ENCODE peak calls at places on chromosomes 11 and 22, in six cellular contexts. P is neural progenitor cell; V is left ventricle myocardium inferior; Q is CD4-positive, CD25-positive, alpha-beta regulatory T cell; B is CD8-positive, alpha-beta memory T cell; Y is tibial nerve. O is an unnamed sample. For H3K4me1, the result is how much of the 10 kb centered on the place peaks cover.

GRCh38 chr11:12131943-12132789 is 21.8 kb downstream of the MICAL2 start:
- DNase-seq in P (no peak), V (no peak), Q (no peak), B (no peak), Y (no peak), O (no peak)

GRCh38 chr11:10898763-10899541 is 41.1 kb upstream of the ZBED5 start:
- DNase-seq in P (no peak), V (no peak), Q (no peak), B (no peak), Y (no peak), O (no peak)

GRCh38 chr11:124483422-124483821 is 37.9 kb upstream of the OR8B8 start:
- DNase-seq in P (no peak), V (no peak), Q (no peak), B (no peak), Y (no peak), O (no peak)

GRCh38 chr11:1750840-1751520 is 585 bp upstream of the IFITM10 start:
- DNase-seq in P (no peak), V (no peak), Q (no peak), B (no peak), Y (no peak), O (no peak)

GRCh38 chr11:34501500-34501899 is 12.1 kb downstream of the ELF5 start:
- DNase-seq in P (peak), V (no peak), Q (no peak), B (no peak), Y (no peak), O (no peak)

GRCh38 chr11:67521924-67522323 is 1.3 kb downstream of the CABP2 start:
- DNase-seq in P (no peak), V (no peak), Q (no peak), B (no peak), Y (no peak), O (no peak)

GRCh38 chr11:105092255-105093239 is 47.0 kb downstream of the CARD18 start:
- DNase-seq in P (no peak), V (no peak), Q (no peak), B (no peak), Y (no peak), O (no peak)

GRCh38 chr11:22785251-22785650 is 44.4 kb downstream of the SVIP start:
- DNase-seq in P (no peak), V (no peak), Q (no peak), B (no peak), Y (no peak), O (no peak)

GRCh38 chr22:30321461-30321860 is 5.3 kb downstream of the TBC1D10A start:
- DNase-seq in P (no peak), V (no peak), Q (no peak), B (no peak), Y (no peak), O (no peak)

GRCh38 chr11:11977206-11977938 is 31.1 kb downstream of the DKK3 start:
- DNase-seq in P (no peak), V (peak), Q (no peak), B (no peak), Y (peak), O (peak)

GRCh38 chr11:114059278-114059983 is at the start of gene ZBTB16:
- DNase-seq in P (peak), V (peak), Q (peak), B (peak), Y (peak), O (peak)

GRCh38 chr11:24935059-24935458 is 438.2 kb downstream of the LUZP2 start:
- DNase-seq in P (no peak), V (no peak), Q (no peak), B (no peak), Y (no peak), O (no peak)

GRCh38 chr22:32331918-32332725 is 25.5 kb upstream of the RFPL3 start:
- DNase-seq in P (no peak), V (no peak), Q (no peak), B (no peak), Y (no peak), O (no peak)

GRCh38 chr22:43883719-43884415 is 7.9 kb downstream of the PNPLA5 start:
- DNase-seq in P (no peak), V (no peak), Q (no peak), B (no peak), Y (no peak), O (no peak)

GRCh38 chr22:44309137-44309536 is 3.6 kb downstream of the SHISAL1 start:
- DNase-seq in P (no peak), V (no peak), Q (peak), B (no peak), Y (no peak), O (no peak)

GRCh38 chr22:20423636-20424511 is 13.8 kb downstream of the SCARF2 start:
- DNase-seq in P (peak), V (no peak), Q (no peak), B (no peak), Y (no peak), O (no peak)

GRCh38 chr11:75631086-75631694 is 37.6 kb downstream of the MAP6 start:
- DNase-seq in P (no peak), V (no peak), Q (no peak), B (no peak), Y (no peak), O (no peak)

GRCh38 chr22:22201185-22201924 is 43.2 kb upstream of the VPREB1 start:
- DNase-seq in P (peak), V (peak), Q (peak), B (peak), Y (no peak), O (no peak)

GRCh38 chr11:17861036-17861755 is 126.6 kb downstream of the KCNC1 start:
- DNase-seq in P (no peak), V (no peak), Q (no peak), B (no peak), Y (no peak), O (no peak)

GRCh38 chr11:116330439-116331185 is 442.2 kb downstream of the BUD13 start:
- DNase-seq in P (no peak), V (peak), Q (no peak), B (no peak), Y (no peak), O (no peak)

GRCh38 chr22:27068121-27068520 is 410.7 kb downstream of the MIAT start:
- DNase-seq in P (no peak), V (no peak), Q (no peak), B (no peak), Y (no peak), O (no peak)

GRCh38 chr11:67306769-67307544 is 3.6 kb downstream of the SSH3 start:
- DNase-seq in P (no peak), V (no peak), Q (no peak), B (no peak), Y (no peak), O (no peak)

GRCh38 chr11:71999360-71999759 is 651 bp downstream of the IL18BP start:
- DNase-seq in P (no peak), V (no peak), Q (no peak), B (no peak), Y (no peak), O (peak)

GRCh38 chr22:31544481-31545480 is 48.4 kb downstream of the SFI1 start:
- DNase-seq in P (no peak), V (no peak), Q (no peak), B (no peak), Y (no peak), O (no peak)

GRCh38 chr11:17988465-17988864 is 24.4 kb downstream of the SERGEF start:
- DNase-seq in P (no peak), V (no peak), Q (no peak), B (no peak), Y (no peak), O (no peak)

GRCh38 chr11:76510060-76511047 is 65.5 kb downstream of the EMSY start:
- DNase-seq in P (peak), V (no peak), Q (no peak), B (no peak), Y (no peak), O (no peak)

GRCh38 chr11:75311858-75312288 is 39.6 kb downstream of the ARRB1 start:
- DNase-seq in P (no peak), V (peak), Q (no peak), B (no peak), Y (peak), O (peak)

GRCh38 chr22:44297662-44298061 is 15.1 kb downstream of the SHISAL1 start:
- DNase-seq in P (peak), V (no peak), Q (no peak), B (no peak), Y (no peak), O (no peak)

GRCh38 chr22:46149493-46149997 is 781 bp upstream of the PPARA start:
- DNase-seq in P (peak), V (peak), Q (peak), B (peak), Y (peak), O (peak)

GRCh38 chr11:121654506-121655480 is 202.0 kb upstream of the SORL1-AS1 start:
- DNase-seq in P (no peak), V (no peak), Q (no peak), B (no peak), Y (no peak), O (peak)

GRCh38 chr11:128761339-128761738 is 67.5 kb downstream of the FLI1 start:
- DNase-seq in P (no peak), V (no peak), Q (no peak), B (no peak), Y (no peak), O (no peak)

GRCh38 chr11:75667268-75667830 is 1.5 kb downstream of the MAP6 start:
- DNase-seq in P (peak), V (peak), Q (no peak), B (no peak), Y (no peak), O (peak)

GRCh38 chr11:73894725-73895335 is 18.0 kb downstream of the PAAF1 start:
- DNase-seq in P (no peak), V (no peak), Q (no peak), B (no peak), Y (no peak), O (no peak)

GRCh38 chr11:130546901-130547694 is 98.7 kb downstream of the ADAMTS15 start:
- DNase-seq in P (no peak), V (no peak), Q (no peak), B (no peak), Y (no peak), O (no peak)

GRCh38 chr11:17351510-17352176 is at the start of gene NCR3LG1:
- DNase-seq in P (peak), V (peak), Q (peak), B (peak), Y (peak), O (peak)

GRCh38 chr11:19087658-19088057 is 27.1 kb upstream of the MRGPRX2 start:
- DNase-seq in P (no peak), V (no peak), Q (no peak), B (no peak), Y (no peak), O (no peak)

GRCh38 chr22:20957691-20958440 is 9.2 kb upstream of the AIFM3 start:
- DNase-seq in P (peak), V (peak), Q (no peak), B (no peak), Y (no peak), O (no peak)

GRCh38 chr22:26429458-26430238 is 588 bp downstream of the ASPHD2 start:
- DNase-seq in P (no peak), V (no peak), Q (peak), B (no peak), Y (no peak), O (no peak)

GRCh38 chr11:86916330-86916729 is 38.9 kb downstream of the FZD4 start:
- DNase-seq in P (no peak), V (no peak), Q (peak), B (no peak), Y (no peak), O (no peak)

GRCh38 chr11:33819278-33819677 is 45.0 kb upstream of the FBXO3 start:
- DNase-seq in P (no peak), V (no peak), Q (no peak), B (no peak), Y (no peak), O (no peak)

GRCh38 chr11:27477243-27477642 is 4.7 kb upstream of the LGR4 start:
- DNase-seq in P (no peak), V (no peak), Q (no peak), B (no peak), Y (no peak), O (no peak)
- H3K4me1 ChIP-seq in P (under half), V (under half), Q (under half), B (under half), Y (under half), O (under half)

DNA sequence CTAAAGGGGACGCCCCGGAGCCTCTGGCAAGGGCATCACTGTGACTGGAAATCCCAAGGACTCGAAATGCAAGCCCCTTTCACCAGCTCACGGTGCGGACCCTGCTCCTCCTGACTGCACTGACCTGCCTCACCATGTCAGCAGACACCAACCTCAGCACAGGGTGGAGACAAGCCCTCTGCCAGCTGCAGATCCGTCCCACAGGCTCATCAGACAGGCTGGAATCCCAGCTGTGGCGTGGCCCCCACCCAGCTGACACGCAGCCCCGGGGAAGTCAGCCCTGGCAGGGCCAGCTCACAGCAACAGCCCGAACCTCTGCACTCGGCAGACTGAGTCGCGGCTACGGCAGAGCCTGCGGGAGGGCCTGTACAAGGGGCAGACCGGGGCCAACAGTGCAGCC is 36.8 kb downstream of the BRD1 start:
- DNase-seq in P (no peak), V (no peak), Q (no peak), B (no peak), Y (no peak), O (no peak)
- H3K4me1 ChIP-seq in P (under half), V (half or more), Q (under half), B (under half), Y (half or more), O (under half)

GRCh38 chr11:94185387-94186084 is 56.9 kb downstream of the PANX1 start:
- DNase-seq in P (no peak), V (no peak), Q (no peak), B (no peak), Y (no peak), O (no peak)
- H3K4me1 ChIP-seq in P (under half), V (under half), Q (under half), B (under half), Y (under half), O (under half)

GRCh38 chr11:65130631-65131416 is 3.5 kb downstream of the SYVN1 start:
- DNase-seq in P (no peak), V (no peak), Q (no peak), B (no peak), Y (no peak), O (no peak)

GRCh38 chr11:65132238-65132987 is 1.9 kb downstream of the SYVN1 start:
- DNase-seq in P (no peak), V (no peak), Q (no peak), B (no peak), Y (no peak), O (no peak)

GRCh38 chr11:65131895-65132237 is 2.5 kb downstream of the SYVN1 start:
- DNase-seq in P (no peak), V (no peak), Q (no peak), B (no peak), Y (no peak), O (no peak)

GRCh38 chr11:65129649-65130441 is 4.5 kb downstream of the SYVN1 start:
- DNase-seq in P (no peak), V (no peak), Q (no peak), B (no peak), Y (no peak), O (no peak)

GRCh38 chr11:65131417-65131776 is 2.9 kb downstream of the SYVN1 start:
- DNase-seq in P (no peak), V (no peak), Q (no peak), B (no peak), Y (no peak), O (no peak)
- H3K4me1 ChIP-seq in P (under half), V (under half), Q (under half), B (under half), Y (under half), O (under half)

DNA sequence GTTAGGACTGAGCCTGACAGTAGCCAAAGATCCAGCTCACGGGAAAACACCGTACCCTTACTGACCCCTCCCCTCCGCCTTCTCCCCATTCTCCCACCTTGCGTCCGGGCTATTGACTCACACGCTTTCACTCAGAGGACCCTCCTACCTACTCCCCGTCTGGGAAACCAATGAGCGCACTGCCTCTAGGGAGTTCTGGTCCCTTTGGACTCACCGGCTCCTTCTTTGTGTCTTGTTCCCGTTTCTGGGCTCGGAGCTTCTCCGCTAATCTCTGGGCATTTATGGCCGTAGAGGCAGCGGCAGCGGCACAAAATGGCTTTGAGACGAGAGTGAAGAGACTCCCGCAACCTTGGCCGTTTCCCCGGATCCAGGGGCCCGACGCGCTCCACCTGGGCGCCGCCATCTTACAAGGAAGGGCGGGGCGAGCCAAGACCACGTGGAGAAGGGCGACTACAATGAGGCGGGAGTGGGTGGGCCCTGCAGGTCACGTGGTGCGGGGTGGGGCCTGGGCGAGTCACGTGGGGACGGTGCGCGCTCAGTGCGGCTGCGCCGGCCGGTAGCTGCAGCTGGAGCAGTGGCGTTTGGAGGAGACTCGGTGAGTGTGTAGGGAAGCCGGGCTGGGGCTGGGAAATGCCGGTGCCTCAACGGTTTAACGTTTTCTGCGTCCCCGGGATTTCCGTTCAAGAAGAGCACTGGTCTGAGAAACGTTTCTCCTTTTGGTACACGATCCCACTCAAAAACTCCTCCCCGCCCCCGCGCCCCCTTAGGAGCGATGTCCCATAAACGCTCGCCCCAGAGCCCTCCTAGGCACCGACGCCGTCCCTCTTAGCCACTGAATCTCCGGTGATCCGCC is at the start of the genes FAM118B and RPUSD4:
- DNase-seq in P (peak), V (peak), Q (peak), B (peak), Y (peak), O (peak)
- H3K4me1 ChIP-seq in P (under half), V (half or more), Q (under half), B (under half), Y (under half), O (under half)

GRCh38 chr22:33493476-33494205 is 426.6 kb downstream of the LARGE1 start:
- DNase-seq in P (no peak), V (no peak), Q (no peak), B (no peak), Y (no peak), O (no peak)
- H3K4me1 ChIP-seq in P (under half), V (under half), Q (under half), B (under half), Y (under half), O (under half)

GRCh38 chr11:131858495-131858894 is 488.1 kb downstream of the NTM start:
- DNase-seq in P (peak), V (no peak), Q (no peak), B (no peak), Y (no peak), O (no peak)

GRCh38 chr11:131864205-131864604 is 493.8 kb downstream of the NTM start:
- DNase-seq in P (peak), V (no peak), Q (no peak), B (no peak), Y (no peak), O (no peak)

GRCh38 chr11:131855320-131855719 is 484.9 kb downstream of the NTM start:
- DNase-seq in P (no peak), V (no peak), Q (no peak), B (no peak), Y (no peak), O (no peak)

GRCh38 chr11:131854391-131854790 is 484.0 kb downstream of the NTM start:
- DNase-seq in P (no peak), V (no peak), Q (no peak), B (no peak), Y (no peak), O (no peak)

DNA sequence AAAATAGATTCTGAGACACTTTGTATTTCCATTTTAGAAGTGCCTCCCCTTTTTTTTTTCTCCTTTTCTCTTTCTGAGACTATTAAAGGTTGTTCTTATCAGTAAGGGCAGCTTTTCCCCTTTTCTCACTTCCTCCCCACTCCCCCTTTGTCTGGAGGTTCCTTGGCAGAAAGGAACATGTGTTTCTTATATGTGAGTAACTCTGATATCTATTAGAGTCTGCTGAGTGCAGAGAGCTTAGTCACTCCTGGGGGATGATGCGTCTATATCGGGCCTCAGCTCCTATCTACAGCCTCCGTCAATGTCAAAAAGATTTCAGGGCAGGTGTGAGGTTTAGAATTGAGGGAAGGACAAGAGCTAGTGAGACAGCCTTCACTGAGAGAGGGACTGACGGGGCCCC is 489.4 kb downstream of the NTM start:
- DNase-seq in P (no peak), V (no peak), Q (no peak), B (no peak), Y (no peak), O (no peak)
- H3K4me1 ChIP-seq in P (under half), V (under half), Q (under half), B (under half), Y (under half), O (under half)

O was measured in testis.